ENCODE peak calls at places on chromosomes 4 and X, in eight cellular contexts. K, M, E, Q, F, L, I and O are unnamed samples.

GRCh38 chr4:7905461-7905915 is 34.2 kb downstream of the AFAP1 start:
- DNase-seq in K (peak; percentile 53), M (no peak), E (peak; percentile 85), Q (peak; percentile 53), F (no peak), L (peak; percentile 74), I (no peak), O (peak; percentile 52)

GRCh38 chrX:150873616-150874015 is 24.9 kb downstream of the CD99L2 start:
- DNase-seq in K (peak; percentile 25), M (peak; percentile 7), E (peak; percentile 41), Q (peak; percentile 31), F (no peak), L (peak; percentile 56), I (no peak), O (no peak)

GRCh38 chrX:108167211-108167872 is 75.8 kb downstream of the ATG4A start:
- DNase-seq in K (peak; percentile 67), M (no peak), E (peak; percentile 37), Q (no peak), F (peak; percentile 70), L (peak; percentile 76), I (no peak), O (no peak)

GRCh38 chrX:22192419-22193086 is 80.2 kb upstream of the CBLL2 start:
- DNase-seq in K (peak; percentile 65), M (peak; percentile 64), E (peak; percentile 62), Q (peak; percentile 21), F (peak; percentile 51), L (peak; percentile 32), I (peak; percentile 8), O (no peak)

GRCh38 chr4:148016063-148016637 is 284.3 kb downstream of the ARHGAP10 start:
- DNase-seq in K (no peak), M (no peak), E (no peak), Q (no peak), F (no peak), L (no peak), I (no peak), O (no peak)

GRCh38 chrX:100911731-100912130 is 17.0 kb downstream of the XKRX start:
- DNase-seq in K (no peak), M (peak; percentile 14), E (peak; percentile 1), Q (no peak), F (no peak), L (peak; percentile 11), I (no peak), O (no peak)

GRCh38 chr4:21901831-21902230 is 46.7 kb downstream of the KCNIP4 start:
- DNase-seq in K (peak; percentile 29), M (no peak), E (peak; percentile 85), Q (no peak), F (peak; percentile 39), L (peak; percentile 37), I (no peak), O (peak; percentile 58)

GRCh38 chrX:149004936-149005335 is 500.2 kb downstream of the IDS start:
- DNase-seq in K (no peak), M (peak; percentile 53), E (no peak), Q (no peak), F (no peak), L (no peak), I (no peak), O (no peak)

GRCh38 chrX:130523460-130524394 is 121.9 kb downstream of the RBMX2 start:
- DNase-seq in K (peak; percentile 2), M (peak; percentile 18), E (no peak), Q (peak; percentile 16), F (no peak), L (peak; percentile 2), I (no peak), O (no peak)

GRCh38 chr4:184958127-184958806 is 60.0 kb upstream of the HELT start:
- DNase-seq in K (no peak), M (no peak), E (no peak), Q (no peak), F (no peak), L (no peak), I (no peak), O (no peak)

GRCh38 chr4:113106076-113106475 is 56.6 kb downstream of the ANK2 start:
- DNase-seq in K (peak; percentile 68), M (peak; percentile 54), E (peak; percentile 77), Q (no peak), F (peak; percentile 22), L (peak; percentile 48), I (peak; percentile 4), O (no peak)

GRCh38 chr4:128950796-128951195 is 141.3 kb downstream of the JADE1 start:
- DNase-seq in K (no peak), M (no peak), E (no peak), Q (no peak), F (no peak), L (no peak), I (no peak), O (no peak)

GRCh38 chr4:128776794-128777216 is 32.7 kb upstream of the JADE1 start:
- DNase-seq in K (peak; percentile 84), M (no peak), E (peak; percentile 91), Q (no peak), F (peak; percentile 96), L (peak; percentile 98), I (peak; percentile 82), O (peak; percentile 98)

GRCh38 chrX:18994713-18995112 is 10.8 kb upstream of the PHKA2 start:
- DNase-seq in K (peak; percentile 66), M (no peak), E (peak; percentile 86), Q (no peak), F (peak; percentile 62), L (peak; percentile 88), I (peak; percentile 67), O (peak; percentile 60)

GRCh38 chr4:173642509-173642908 is 112.5 kb upstream of the HAND2 start:
- DNase-seq in K (no peak), M (peak; percentile 10), E (no peak), Q (peak; percentile 24), F (no peak), L (no peak), I (no peak), O (no peak)

GRCh38 chr4:173990126-173990878 is 293.2 kb downstream of the FBXO8 start:
- DNase-seq in K (peak; percentile 79), M (peak; percentile 70), E (peak; percentile 68), Q (peak; percentile 11), F (peak; percentile 6), L (peak; percentile 20), I (no peak), O (peak; percentile 12)

GRCh38 chrX:22674947-22675346 is 324.8 kb upstream of the DDX53 start:
- DNase-seq in K (no peak), M (no peak), E (no peak), Q (no peak), F (no peak), L (no peak), I (no peak), O (no peak)

GRCh38 chr4:138053601-138054322 is 188.4 kb downstream of the SLC7A11 start:
- DNase-seq in K (peak; percentile 89), M (peak; percentile 82), E (peak; percentile 95), Q (no peak), F (peak; percentile 93), L (peak; percentile 94), I (peak; percentile 68), O (peak; percentile 89)

DNA sequence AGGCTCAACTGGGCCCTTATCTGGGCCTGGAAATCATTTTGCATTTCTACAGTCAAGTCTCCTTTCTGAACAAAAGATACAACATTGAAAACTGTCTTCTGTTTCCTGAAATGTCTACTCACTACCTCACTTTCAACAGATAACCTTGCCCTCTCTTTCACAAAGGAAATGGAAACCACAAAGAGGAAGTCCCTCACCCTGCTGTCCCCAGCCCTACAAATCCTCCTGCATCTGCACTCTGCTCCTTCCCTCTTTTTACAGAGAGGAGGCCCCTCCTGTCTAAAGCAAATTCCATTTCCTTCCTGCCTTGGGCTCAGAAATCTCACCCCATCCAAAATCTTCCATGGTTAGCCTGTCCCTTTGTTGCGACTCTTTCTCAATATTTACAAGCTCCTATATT is 24.8 kb upstream of the CYBB start:
- DNase-seq in K (no peak), M (no peak), E (no peak), Q (peak; percentile 3), F (no peak), L (no peak), I (no peak), O (no peak)
- H3K4me3 ChIP-seq in K (no peak overlapping the region), M (no peak overlapping the region), E (no peak overlapping the region), Q (no peak overlapping the region), F (no peak overlapping the region), L (no peak overlapping the region), I (no peak overlapping the region), O (no peak overlapping the region)

DNA sequence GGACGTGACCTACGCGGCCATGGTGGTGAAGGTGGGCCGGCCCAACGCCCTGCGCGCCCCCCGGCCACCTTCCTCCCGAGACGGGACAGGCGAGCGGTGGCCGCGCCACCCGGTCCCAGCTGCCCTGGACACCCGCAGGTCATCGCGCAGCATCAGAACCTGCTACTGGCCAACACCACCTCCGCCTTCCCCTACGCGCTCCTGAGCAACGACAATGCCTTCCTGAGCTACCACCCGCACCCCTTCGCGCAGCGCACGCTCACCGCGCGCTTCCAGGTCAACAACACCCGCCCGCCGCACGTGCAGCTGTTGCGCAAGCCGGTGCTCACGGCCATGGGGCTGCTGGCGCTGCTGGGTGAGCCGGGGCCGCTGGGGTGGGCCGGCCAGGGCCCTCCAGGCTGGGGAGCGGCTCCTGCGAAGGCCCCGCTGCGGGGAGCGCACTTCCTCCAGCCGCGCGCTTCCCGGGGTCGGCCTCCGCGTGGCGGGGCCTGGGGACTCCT is 9.0 kb upstream of the SLC26A1 start:
- DNase-seq in K (peak; percentile 39), M (peak; percentile 36), E (peak; percentile 63), Q (no peak), F (no peak), L (no peak), I (no peak), O (no peak)
- H3K4me3 ChIP-seq in K (no peak overlapping the region), M (no peak overlapping the region), E (no peak overlapping the region), Q (no peak overlapping the region), F (no peak overlapping the region), L (no peak overlapping the region), I (no peak overlapping the region), O (no peak overlapping the region)

GRCh38 chr4:146029147-146029546 is 90.5 kb upstream of the ZNF827 start:
- DNase-seq in K (no peak), M (no peak), E (peak; percentile 73), Q (no peak), F (no peak), L (peak; percentile 35), I (no peak), O (no peak)

GRCh38 chr4:146032234-146032860 is 93.7 kb upstream of the ZNF827 start:
- DNase-seq in K (no peak), M (peak; percentile 21), E (no peak), Q (no peak), F (no peak), L (no peak), I (no peak), O (no peak)

GRCh38 chr4:146033149-146033548 is 94.5 kb upstream of the ZNF827 start:
- DNase-seq in K (no peak), M (peak; percentile 56), E (no peak), Q (no peak), F (no peak), L (no peak), I (no peak), O (no peak)

GRCh38 chr4:146029939-146030710 is 91.5 kb upstream of the ZNF827 start:
- DNase-seq in K (no peak), M (peak; percentile 25), E (no peak), Q (no peak), F (no peak), L (no peak), I (no peak), O (no peak)
- H3K4me3 ChIP-seq in K (no peak overlapping the region), M (no peak overlapping the region), E (no peak overlapping the region), Q (no peak overlapping the region), F (no peak overlapping the region), L (no peak overlapping the region), I (no peak overlapping the region), O (no peak overlapping the region)

DNA sequence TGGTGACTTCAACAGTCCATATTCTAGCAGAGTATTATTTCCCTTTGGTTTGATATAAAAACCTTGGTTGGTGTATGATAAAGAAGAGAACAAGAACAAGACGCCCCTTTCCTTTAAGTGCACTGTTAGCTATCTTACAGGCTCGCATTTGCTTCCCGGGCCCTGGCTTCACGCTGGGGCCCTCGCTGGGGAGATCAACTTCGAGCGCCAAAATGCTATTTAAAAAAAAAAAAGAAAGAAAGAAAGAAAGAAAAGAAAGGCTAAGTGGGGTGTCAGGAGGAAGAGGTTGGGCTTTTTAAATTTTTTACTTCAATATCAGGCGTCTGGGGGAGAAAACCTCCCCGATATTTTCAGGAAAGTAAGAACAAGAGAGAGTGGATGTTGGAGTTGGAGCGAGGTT is 11.7 kb downstream of the ARX start:
- DNase-seq in K (no peak), M (no peak), E (no peak), Q (no peak), F (no peak), L (no peak), I (no peak), O (no peak)
- H3K4me3 ChIP-seq in K (no peak overlapping the region), M (no peak overlapping the region), E (no peak overlapping the region), Q (no peak overlapping the region), F (no peak overlapping the region), L (no peak overlapping the region), I (no peak overlapping the region), O (no peak overlapping the region)